ENCODE peak calls at places on chromosomes 4 and X, in seven cellular contexts. Z is lower leg skin, C is OCI-LY7, P is aorta, L is Ammon's horn, G is GM10248, J is RWPE1. E is an unnamed sample.

GRCh38 chr4:110953191-110953590 is 330.3 kb upstream of the PITX2 start:
- DNase-seq in Z (no peak), C (no peak), P (no peak), L (no peak), G (no peak), J (no peak), E (no peak)

GRCh38 chr4:112085156-112086035 is 59.9 kb upstream of the FAM241A start:
- DNase-seq in Z (no peak), C (no peak), P (no peak), L (no peak), G (no peak), J (no peak), E (peak)

GRCh38 chr4:23305026-23305425 is 584.8 kb downstream of the PPARGC1A start:
- DNase-seq in Z (no peak), C (no peak), P (no peak), L (no peak), G (no peak), J (no peak), E (no peak)

GRCh38 chr4:123312951-123313592 is 83.5 kb upstream of the SPRY1 start:
- DNase-seq in Z (no peak), C (no peak), P (no peak), L (no peak), G (no peak), J (no peak), E (peak)

GRCh38 chr4:121011138-121011537 is 61.2 kb downstream of the NDNF start:
- DNase-seq in Z (no peak), C (no peak), P (no peak), L (no peak), G (no peak), J (no peak), E (no peak)

GRCh38 chr4:104906274-104906673 is 240.4 kb upstream of the TET2 start:
- DNase-seq in Z (no peak), C (no peak), P (no peak), L (no peak), G (no peak), J (no peak), E (no peak)

GRCh38 chrX:80550722-80551121 is 130.5 kb downstream of the TENT5D start:
- DNase-seq in Z (no peak), C (peak), P (no peak), L (no peak), G (no peak), J (no peak), E (no peak)

GRCh38 chr4:106473515-106473914 is 104.9 kb upstream of the GIMD1 start:
- DNase-seq in Z (no peak), C (no peak), P (no peak), L (no peak), G (no peak), J (no peak), E (no peak)

GRCh38 chr4:177987896-177988295 is 545.7 kb upstream of the AGA start:
- DNase-seq in Z (no peak), C (no peak), P (no peak), L (no peak), G (no peak), J (no peak), E (no peak)

GRCh38 chr4:7160439-7160838 is 31.9 kb upstream of the SORCS2 start:
- DNase-seq in Z (peak), C (no peak), P (no peak), L (peak), G (no peak), J (no peak), E (peak)

GRCh38 chrX:131332331-131332730 is 43.2 kb upstream of the IGSF1 start:
- DNase-seq in Z (no peak), C (no peak), P (no peak), L (no peak), G (no peak), J (no peak), E (no peak)

GRCh38 chr4:105179539-105180401 is 33.1 kb downstream of the TET2 start:
- DNase-seq in Z (no peak), C (no peak), P (no peak), L (no peak), G (no peak), J (no peak), E (no peak)

GRCh38 chr4:169956441-169956840 is 69.8 kb downstream of the MFAP3L start:
- DNase-seq in Z (no peak), C (no peak), P (no peak), L (no peak), G (no peak), J (no peak), E (no peak)

GRCh38 chrX:97057349-97057909 is 173.7 kb downstream of the RPA4 start:
- DNase-seq in Z (no peak), C (no peak), P (no peak), L (peak), G (no peak), J (no peak), E (no peak)

GRCh38 chr4:147725673-147726072 is 6.2 kb upstream of the ARHGAP10 start:
- DNase-seq in Z (no peak), C (no peak), P (no peak), L (no peak), G (no peak), J (peak), E (no peak)

GRCh38 chr4:99966692-99967091 is 16.6 kb upstream of the H2AZ1 start:
- DNase-seq in Z (no peak), C (no peak), P (no peak), L (no peak), G (no peak), J (no peak), E (no peak)

GRCh38 chr4:7710126-7710525 is 229.5 kb downstream of the AFAP1 start:
- DNase-seq in Z (no peak), C (no peak), P (no peak), L (no peak), G (no peak), J (no peak), E (no peak)

GRCh38 chr4:12846368-12846767 is 637.8 kb downstream of the RAB28 start:
- DNase-seq in Z (no peak), C (no peak), P (no peak), L (no peak), G (no peak), J (no peak), E (no peak)

GRCh38 chr4:87973283-87974169 is 2.0 kb upstream of the SPP1 start:
- DNase-seq in Z (no peak), C (peak), P (peak), L (peak), G (peak), J (peak), E (peak)

GRCh38 chrX:154375156-154375504 is 696 bp upstream of the FLNA start:
- DNase-seq in Z (no peak), C (no peak), P (no peak), L (no peak), G (no peak), J (no peak), E (no peak)

GRCh38 chr4:112029642-112030235 is 115.5 kb upstream of the FAM241A start:
- DNase-seq in Z (no peak), C (no peak), P (no peak), L (peak), G (no peak), J (no peak), E (no peak)

GRCh38 chr4:140943887-140944515 is 187.8 kb upstream of the TBC1D9 start:
- DNase-seq in Z (no peak), C (no peak), P (no peak), L (no peak), G (no peak), J (no peak), E (no peak)

GRCh38 chr4:54961357-54961975 is 163.9 kb downstream of the KDR start:
- DNase-seq in Z (no peak), C (peak), P (no peak), L (peak), G (no peak), J (peak), E (peak)

GRCh38 chrX:145506225-145506624 is 258.9 kb downstream of the SPANXN1 start:
- DNase-seq in Z (no peak), C (no peak), P (no peak), L (no peak), G (no peak), J (peak), E (no peak)

GRCh38 chr4:128649575-128650205 is 159.8 kb upstream of the JADE1 start:
- DNase-seq in Z (no peak), C (no peak), P (no peak), L (no peak), G (no peak), J (no peak), E (no peak)

GRCh38 chr4:119026662-119027444 is 108.8 kb upstream of the MYOZ2 start:
- DNase-seq in Z (no peak), C (no peak), P (peak), L (no peak), G (no peak), J (no peak), E (no peak)

GRCh38 chr4:112550728-112551127 is 34.7 kb upstream of the NEUROG2 start:
- DNase-seq in Z (no peak), C (no peak), P (no peak), L (no peak), G (no peak), J (no peak), E (no peak)

GRCh38 chrX:138986235-138986634 is 274.7 kb upstream of the FGF13 start:
- DNase-seq in Z (no peak), C (no peak), P (no peak), L (no peak), G (no peak), J (no peak), E (no peak)

GRCh38 chrX:74420194-74421035 is 878 bp upstream of the SLC16A2 start:
- DNase-seq in Z (peak), C (no peak), P (peak), L (peak), G (no peak), J (peak), E (peak)

GRCh38 chr4:7195546-7196282 is 3.4 kb downstream of the SORCS2 start:
- DNase-seq in Z (peak), C (no peak), P (peak), L (peak), G (no peak), J (no peak), E (no peak)

GRCh38 chr4:79682801-79683217 is 274.8 kb upstream of the GK2 start:
- DNase-seq in Z (no peak), C (no peak), P (peak), L (peak), G (no peak), J (no peak), E (peak)

GRCh38 chr4:169618286-169618685 is 2.1 kb upstream of the CLCN3 start:
- DNase-seq in Z (no peak), C (no peak), P (no peak), L (no peak), G (no peak), J (no peak), E (no peak)

GRCh38 chr4:24736066-24736465 is 59.3 kb upstream of the SOD3 start:
- DNase-seq in Z (no peak), C (no peak), P (no peak), L (no peak), G (no peak), J (no peak), E (no peak)

E was measured in pons.